ENCODE peak calls at places on chromosomes 12 and 14, in seven cellular contexts. V is sigmoid colon, G is HepG2, R is K562, E is GM12878, H is SK-N-SH, Q is esophagus muscularis mucosa. T is an unnamed sample.

GRCh38 chr12:76782440-76782996 is 18.6 kb downstream of the ZDHHC17 start:
- DNase-seq in R (peak), H (no peak), Q (no peak), V (no peak), E (no peak), G (peak), T (no peak)

GRCh38 chr14:30996892-30997659 is 28.4 kb upstream of the AP4S1 start:
- DNase-seq in Q (no peak), E (no peak), H (no peak), R (no peak), G (no peak), V (no peak), T (no peak)

GRCh38 chr12:95258803-95259202 is 41.2 kb downstream of the VEZT start:
- DNase-seq in H (no peak), G (no peak), R (no peak), V (no peak), Q (no peak), E (no peak), T (no peak)

GRCh38 chr14:66330916-66331315 is 155.3 kb upstream of the CCDC196 start:
- DNase-seq in R (no peak), V (no peak), Q (no peak), E (no peak), G (no peak), H (no peak), T (no peak)

GRCh38 chr12:26124491-26125450 is at the start of gene BHLHE41:
- DNase-seq in H (peak), G (no peak), V (peak), Q (peak), R (no peak), E (no peak), T (peak)

GRCh38 chr12:52824741-52825410 is 9.2 kb downstream of the KRT79 start:
- DNase-seq in Q (no peak), H (no peak), E (no peak), G (no peak), V (no peak), R (no peak), T (no peak)

GRCh38 chr12:106074706-106075392 is 63.9 kb downstream of the NUAK1 start:
- DNase-seq in R (no peak), E (no peak), V (no peak), Q (peak), H (peak), G (no peak), T (no peak)

GRCh38 chr12:94730846-94731245 is 80.5 kb upstream of the TMCC3 start:
- DNase-seq in H (no peak), G (no peak), E (no peak), Q (no peak), R (no peak), V (no peak), T (no peak)

GRCh38 chr12:5247144-5247543 is 184.8 kb upstream of the NTF3 start:
- DNase-seq in V (no peak), H (no peak), G (no peak), Q (no peak), R (no peak), E (no peak), T (no peak)

GRCh38 chr12:131017477-131017991 is 63.8 kb downstream of the ADGRD1 start:
- DNase-seq in E (no peak), H (no peak), V (no peak), Q (no peak), R (no peak), G (no peak), T (no peak)

GRCh38 chr14:33229269-33229924 is 290.7 kb downstream of the NPAS3 start:
- DNase-seq in V (no peak), G (no peak), R (no peak), Q (no peak), E (no peak), H (peak), T (no peak)

GRCh38 chr14:50107850-50108249 is 8.5 kb downstream of the VCPKMT start:
- DNase-seq in G (no peak), H (no peak), E (no peak), V (no peak), Q (no peak), R (no peak), T (peak)

GRCh38 chr14:24673534-24674203 is 39.7 kb upstream of the GZMB start:
- DNase-seq in V (no peak), H (no peak), Q (no peak), E (peak), G (no peak), R (no peak), T (no peak)

GRCh38 chr12:121808623-121809022 is 4.8 kb downstream of the SETD1B start:
- DNase-seq in G (no peak), H (no peak), V (no peak), E (no peak), R (no peak), Q (no peak), T (no peak)

GRCh38 chr12:5789469-5789968 is 155.5 kb downstream of the ANO2 start:
- DNase-seq in H (no peak), Q (no peak), V (no peak), E (no peak), R (no peak), G (no peak), T (no peak)

GRCh38 chr12:4701383-4701782 is 18.8 kb upstream of the GALNT8 start:
- DNase-seq in G (no peak), R (no peak), H (no peak), Q (peak), V (peak), E (no peak), T (no peak)

GRCh38 chr12:109995366-109995702 is 834 bp downstream of the GIT2 start:
- DNase-seq in E (no peak), G (no peak), H (no peak), V (no peak), R (no peak), Q (no peak), T (no peak)

GRCh38 chr12:119259483-119259882 is 75.0 kb upstream of the CCDC60 start:
- DNase-seq in Q (no peak), E (no peak), R (no peak), V (no peak), G (no peak), H (no peak), T (no peak)

GRCh38 chr14:86646688-86647687 is 1117.0 kb downstream of the FLRT2 start:
- DNase-seq in G (peak), E (no peak), H (no peak), R (no peak), Q (no peak), V (no peak), T (no peak)

GRCh38 chr12:22729898-22730443 is 105.0 kb downstream of the ETNK1 start:
- DNase-seq in H (no peak), R (no peak), E (no peak), G (no peak), Q (no peak), V (no peak), T (no peak)

GRCh38 chr14:69059658-69060648 is 80.9 kb upstream of the ACTN1 start:
- DNase-seq in E (no peak), H (no peak), G (no peak), R (no peak), V (peak), Q (no peak), T (peak)

GRCh38 chr12:41509655-41510054 is 321.5 kb downstream of the PDZRN4 start:
- DNase-seq in E (no peak), R (no peak), V (no peak), G (no peak), H (no peak), Q (no peak), T (no peak)
- TF ChIP-seq EP300 in E (no peak), R (no peak), V (no peak), G (no peak), H (no peak), Q (no peak), T (no peak)

GRCh38 chr12:62259311-62259992 is 752 bp upstream of the USP15 start:
- DNase-seq in R (no peak), H (peak), Q (no peak), V (no peak), G (peak), E (no peak), T (no peak)

GRCh38 chr12:62259993-62260732 is at the start of gene USP15:
- DNase-seq in R (peak), H (peak), V (peak), Q (peak), E (peak), G (peak), T (peak)

GRCh38 chr12:62261876-62262275 is 1.7 kb downstream of the USP15 start:
- DNase-seq in E (no peak), R (no peak), Q (no peak), H (no peak), V (no peak), G (no peak), T (no peak)

GRCh38 chr12:62258231-62258630 is 2.0 kb upstream of the USP15 start:
- DNase-seq in E (no peak), Q (no peak), H (no peak), V (no peak), R (no peak), G (no peak), T (no peak)

GRCh38 chr12:62260733-62261683 is 804 bp downstream of the USP15 start:
- DNase-seq in G (peak), R (peak), V (no peak), H (peak), Q (no peak), E (peak), T (peak)
- TF ChIP-seq POLR2AphosphoS5 in G (no peak), R (peak), V (peak), H (no peak), Q (peak), E (no peak), T (peak)

GRCh38 chr12:86663691-86664090 is 407.5 kb upstream of the MGAT4C start:
- DNase-seq in Q (no peak), G (no peak), V (no peak), R (no peak), H (no peak), E (no peak), T (no peak)

GRCh38 chr12:86663173-86663572 is 407.0 kb upstream of the MGAT4C start:
- DNase-seq in Q (no peak), E (no peak), H (no peak), R (no peak), V (no peak), G (no peak), T (no peak)

GRCh38 chr12:86666311-86666710 is 410.1 kb upstream of the MGAT4C start:
- DNase-seq in R (no peak), Q (no peak), G (no peak), E (no peak), H (no peak), V (no peak), T (no peak)

GRCh38 chr12:86671001-86671400 is 414.8 kb upstream of the MGAT4C start:
- DNase-seq in Q (no peak), R (no peak), V (no peak), E (no peak), G (no peak), H (no peak), T (no peak)

DNA sequence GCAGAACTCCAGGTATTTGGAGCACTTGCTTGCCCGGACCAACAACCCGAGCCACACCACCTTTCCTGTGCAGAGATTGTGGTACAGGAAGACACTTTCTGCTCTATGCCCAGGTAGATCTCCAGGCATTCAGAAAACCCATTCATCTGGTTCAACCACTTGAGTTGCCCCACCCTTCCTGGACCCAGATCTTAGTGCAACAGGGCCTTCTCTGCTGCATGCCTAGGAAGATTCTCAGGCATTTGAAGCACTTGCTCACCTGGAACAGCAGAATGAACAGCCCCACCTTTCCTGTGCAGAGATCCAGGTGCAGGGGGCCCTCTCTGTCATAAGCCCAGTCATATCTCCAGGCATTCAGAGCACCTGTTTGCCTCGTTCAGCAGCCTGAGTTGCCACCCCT is 412.8 kb upstream of the MGAT4C start:
- DNase-seq in E (no peak), Q (no peak), R (no peak), G (no peak), V (no peak), H (no peak), T (peak)
- TF ChIP-seq EP300 in E (no peak), Q (no peak), R (no peak), G (no peak), V (no peak), H (no peak), T (no peak)

GRCh38 chr14:72892103-72892878 is 1.6 kb downstream of the DPF3 start:
- DNase-seq in E (no peak), G (no peak), R (peak), V (no peak), Q (no peak), H (peak), T (peak)

GRCh38 chr14:72892879-72893635 is 844 bp downstream of the DPF3 start:
- DNase-seq in H (peak), R (peak), G (no peak), E (no peak), V (no peak), Q (no peak), T (no peak)

GRCh38 chr14:72894323-72894622 is 372 bp upstream of the DPF3 start:
- DNase-seq in R (no peak), H (no peak), V (no peak), G (no peak), Q (no peak), E (no peak), T (no peak)

GRCh38 chr14:72894623-72895378 is 900 bp upstream of the DPF3 start:
- DNase-seq in E (no peak), G (no peak), R (peak), Q (no peak), H (peak), V (no peak), T (peak)

GRCh38 chr14:72893636-72894322 is at the start of gene DPF3:
- DNase-seq in G (peak), H (peak), E (peak), V (peak), Q (peak), R (peak), T (peak)
- TF ChIP-seq POLR2AphosphoS5 in G (no peak), H (no peak), E (no peak), V (peak), Q (peak), R (no peak), T (peak)

GRCh38 chr12:27521981-27522380 is 2.0 kb upstream of the PPFIBP1 start:
- DNase-seq in H (no peak), V (no peak), Q (no peak), G (no peak), E (no peak), R (no peak), T (no peak)

GRCh38 chr12:27517961-27518668 is 5.9 kb upstream of the PPFIBP1 start:
- DNase-seq in V (no peak), H (peak), G (no peak), E (no peak), Q (no peak), R (no peak), T (no peak)

GRCh38 chr12:27523642-27524488 is at the start of gene PPFIBP1:
- DNase-seq in H (peak), V (peak), R (peak), E (peak), G (peak), Q (peak), T (peak)

GRCh38 chr12:27523305-27523641 is 733 bp upstream of the PPFIBP1 start:
- DNase-seq in H (peak), V (no peak), G (no peak), R (no peak), Q (no peak), E (no peak), T (no peak)

DNA sequence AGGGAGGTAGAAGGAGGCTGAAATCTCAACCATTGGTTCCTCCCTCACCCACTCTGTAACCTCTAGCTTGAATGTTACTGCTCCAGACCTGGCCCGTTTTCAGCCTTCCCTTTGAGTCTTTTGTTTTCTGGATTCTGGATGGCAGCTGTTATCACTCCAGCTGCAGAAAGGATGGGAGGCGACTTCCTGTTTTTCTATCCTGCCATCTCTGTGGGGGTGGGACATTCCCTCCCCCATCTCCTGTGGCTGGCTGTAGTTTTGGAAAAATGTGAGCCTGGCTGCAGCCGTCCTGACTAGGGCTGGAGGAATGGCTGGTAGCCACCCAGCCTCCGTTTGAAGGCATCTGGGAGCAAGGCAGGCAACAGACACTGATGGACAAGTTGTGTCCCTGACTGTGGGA is 2.9 kb upstream of the PPFIBP1 start:
- DNase-seq in H (peak), G (no peak), V (peak), E (no peak), Q (no peak), R (peak), T (no peak)
- TF ChIP-seq EP300 in H (peak), G (no peak), V (no peak), E (no peak), Q (no peak), R (peak), T (no peak)